ENCODE peak calls at places on chromosomes 6 and 20, in six cellular contexts. A is A549, F is K562, R is endothelial cell of umbilical vein, O is GM12878, S is HepG2. T is an unnamed sample.

GRCh38 chr6:142537612-142538478 is 236.0 kb downstream of the ADGRG6 start:
- DNase-seq in A (no peak), R (peak), O (no peak), S (peak), F (peak), T (peak)

GRCh38 chr20:36339646-36340592 is 33.8 kb downstream of the DLGAP4 start:
- DNase-seq in S (no peak), F (no peak), O (no peak), R (no peak), A (no peak), T (no peak)

GRCh38 chr6:106146852-106147351 is 60.8 kb downstream of the PRDM1 start:
- DNase-seq in F (peak), R (no peak), S (no peak), O (no peak), A (no peak), T (peak)

GRCh38 chr6:137949686-137950390 is 82.8 kb downstream of the TNFAIP3 start:
- DNase-seq in O (no peak), R (no peak), A (no peak), F (no peak), S (no peak), T (no peak)

GRCh38 chr6:145137425-145137824 is 597.9 kb downstream of the EPM2A start:
- DNase-seq in O (no peak), S (peak), A (no peak), F (no peak), R (peak), T (peak)

GRCh38 chr20:56347628-56348305 is 11.0 kb upstream of the FAM210B start:
- DNase-seq in A (no peak), O (no peak), F (no peak), R (no peak), S (no peak), T (no peak)

GRCh38 chr6:117558818-117559217 is 43.5 kb downstream of the GOPC start:
- DNase-seq in R (no peak), O (no peak), F (no peak), A (no peak), S (no peak), T (no peak)

GRCh38 chr6:20688710-20689500 is 154.6 kb downstream of the CDKAL1 start:
- DNase-seq in A (no peak), F (peak), O (peak), R (no peak), S (no peak), T (no peak)

GRCh38 chr6:19979059-19979458 is 141.9 kb downstream of the ID4 start:
- DNase-seq in O (no peak), R (no peak), A (no peak), S (no peak), F (no peak), T (no peak)

GRCh38 chr6:1624848-1625341 is 15.2 kb downstream of the FOXC1 start:
- DNase-seq in R (peak), S (no peak), O (no peak), A (no peak), F (no peak), T (peak)

GRCh38 chr6:120874422-120874821 is 459.9 kb downstream of the TBC1D32 start:
- DNase-seq in O (no peak), F (no peak), A (no peak), S (no peak), R (no peak), T (no peak)

GRCh38 chr20:51127713-51128112 is 104.8 kb upstream of the KCNG1 start:
- DNase-seq in R (no peak), O (no peak), F (no peak), A (no peak), S (no peak), T (no peak)

GRCh38 chr20:21117521-21117920 is 8.4 kb upstream of the KIZ start:
- DNase-seq in R (no peak), A (no peak), O (no peak), F (no peak), S (no peak), T (no peak)
- TF ChIP-seq CTCF in R (no peak), A (no peak), O (no peak), F (no peak), S (no peak), T (no peak)

GRCh38 chr6:159092631-159093030 is 47.8 kb upstream of the TAGAP start:
- DNase-seq in R (no peak), A (no peak), S (no peak), F (no peak), O (no peak), T (peak)

GRCh38 chr6:159089443-159089842 is 44.7 kb upstream of the TAGAP start:
- DNase-seq in A (no peak), R (no peak), F (no peak), S (no peak), O (no peak), T (no peak)

GRCh38 chr6:159089909-159090308 is 45.1 kb upstream of the TAGAP start:
- DNase-seq in R (no peak), A (no peak), F (no peak), S (no peak), O (no peak), T (no peak)

GRCh38 chr6:159093608-159094443 is 49.0 kb upstream of the TAGAP start:
- DNase-seq in F (no peak), A (no peak), S (no peak), R (no peak), O (no peak), T (no peak)

GRCh38 chr6:159090530-159091306 is 45.9 kb upstream of the TAGAP start:
- DNase-seq in F (no peak), S (no peak), R (no peak), O (no peak), A (no peak), T (no peak)
- TF ChIP-seq MYC in F (no peak), S (no peak), R (no peak), O (no peak), A (no peak), T (no peak)

GRCh38 chr20:44195613-44196012 is 8.6 kb upstream of the JPH2 start:
- DNase-seq in S (no peak), F (no peak), A (no peak), O (no peak), R (no peak), T (no peak)
- TF ChIP-seq POLR2A in S (no peak), F (no peak), A (no peak), O (no peak), R (no peak), T (no peak)

GRCh38 chr6:30730611-30731435 is 10.7 kb downstream of the TUBB start:
- DNase-seq in F (peak), R (peak), A (no peak), O (no peak), S (peak), T (peak)

GRCh38 chr6:30726506-30727413 is 6.6 kb downstream of the TUBB start:
- DNase-seq in O (no peak), R (no peak), A (no peak), S (no peak), F (no peak), T (no peak)

GRCh38 chr6:30725713-30726505 is 5.8 kb downstream of the TUBB start:
- DNase-seq in F (peak), A (no peak), O (no peak), S (no peak), R (peak), T (peak)

GRCh38 chr6:30724906-30725667 is 4.9 kb downstream of the TUBB start:
- DNase-seq in O (no peak), R (no peak), F (no peak), S (no peak), A (no peak), T (peak)

DNA sequence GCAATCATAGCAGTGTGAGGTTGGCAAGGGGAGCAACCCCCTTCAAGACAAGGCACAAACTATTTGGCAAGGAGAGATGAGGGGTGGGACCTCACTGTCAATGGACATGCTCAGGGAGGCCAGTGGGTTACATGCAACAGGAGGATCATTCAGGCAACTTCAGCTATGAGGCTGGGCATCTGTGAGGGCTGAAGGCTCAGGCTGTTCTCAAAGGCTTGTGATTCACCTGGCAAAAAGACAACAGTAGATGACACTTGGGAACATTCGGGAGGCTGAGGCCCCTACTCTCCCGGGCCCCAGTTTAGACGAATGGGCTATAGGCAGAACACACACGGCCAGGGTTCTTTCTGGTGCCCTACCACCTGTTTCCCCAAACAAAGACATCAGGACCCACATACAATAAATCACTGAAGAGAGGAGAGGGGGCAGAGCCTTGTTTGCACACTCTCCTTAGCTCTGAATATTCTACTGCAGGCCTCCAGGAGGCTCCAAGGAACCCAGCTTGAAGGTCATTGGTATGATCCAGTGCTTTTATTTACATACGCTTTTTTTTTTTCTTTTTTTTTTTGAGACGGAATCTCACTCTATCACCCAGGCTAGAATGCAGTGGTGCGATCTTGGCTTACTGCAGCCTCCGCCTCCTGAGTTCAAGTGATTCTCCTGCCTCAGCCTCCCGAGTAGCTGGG is 7.9 kb downstream of the TUBB start:
- DNase-seq in A (no peak), R (peak), O (no peak), S (no peak), F (no peak), T (peak)
- TF ChIP-seq CTCF in A (no peak), R (peak), O (no peak), S (no peak), F (no peak), T (no peak)

DNA sequence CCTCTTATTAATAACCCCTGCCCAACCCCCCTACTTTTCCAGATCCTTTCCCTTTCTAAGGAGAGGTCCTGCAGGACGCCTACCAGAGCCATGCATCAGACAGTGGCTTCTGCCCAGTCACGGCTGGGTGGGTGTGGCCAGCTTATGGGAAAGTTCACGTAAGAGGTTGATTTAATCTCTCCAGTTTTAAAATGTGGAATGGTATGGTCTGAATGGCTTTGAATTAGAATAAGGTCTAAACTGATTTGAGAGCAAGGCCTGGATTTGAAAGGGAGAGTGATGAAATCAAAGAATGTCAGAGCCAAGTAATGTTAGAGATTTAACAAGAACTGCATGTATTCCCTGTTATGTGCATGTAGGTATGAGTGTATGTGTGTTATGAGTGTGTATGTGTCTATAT is 275.7 kb downstream of the PAX1 start:
- DNase-seq in S (no peak), A (no peak), O (no peak), R (no peak), F (no peak), T (no peak)
- TF ChIP-seq MYC in S (no peak), A (no peak), O (no peak), R (no peak), F (no peak), T (no peak)